ENCODE peak calls at places on chromosomes 16 and 17, in nine cellular contexts. One of them, this sample, is unnamed.

GRCh38 chr17:34386343-34386924 is 23.4 kb upstream of the CCL1 start:
- DNase-seq in T-helper 17 cell: no peak
- DNase-seq in astrocyte of the cerebellum: no peak
- DNase-seq in endodermal cell: peak; percentile 35
- DNase-seq in NCI-H1417 treated with DMSO at 0.1 percent for 48 hours: no peak
- DNase-seq in activated T-cell treated with anti-CD3 and anti-CD28 coated beads, Interleukin-2, amount 50 U/mL, for 72 hours: no peak
- DNase-seq in kidney epithelial cell: no peak
- DNase-seq in nephron progenitor cell: no peak
- DNase-seq in bronchial epithelial cell: no peak
- DNase-seq in this sample: no peak

GRCh38 chr17:78294776-78295175 is 63.3 kb downstream of the TMEM235 start:
- DNase-seq in T-helper 17 cell: no peak
- DNase-seq in astrocyte of the cerebellum: no peak
- DNase-seq in endodermal cell: no peak
- DNase-seq in NCI-H1417 treated with DMSO at 0.1 percent for 48 hours: no peak
- DNase-seq in activated T-cell treated with anti-CD3 and anti-CD28 coated beads, Interleukin-2, amount 50 U/mL, for 72 hours: no peak
- DNase-seq in kidney epithelial cell: no peak
- DNase-seq in nephron progenitor cell: no peak
- DNase-seq in bronchial epithelial cell: peak; percentile 90
- DNase-seq in this sample: no peak

GRCh38 chr17:18179221-18179620 is 4.4 kb upstream of the ALKBH5 start:
- DNase-seq in T-helper 17 cell: no peak
- DNase-seq in astrocyte of the cerebellum: no peak
- DNase-seq in endodermal cell: no peak
- DNase-seq in NCI-H1417 treated with DMSO at 0.1 percent for 48 hours: no peak
- DNase-seq in activated T-cell treated with anti-CD3 and anti-CD28 coated beads, Interleukin-2, amount 50 U/mL, for 72 hours: no peak
- DNase-seq in kidney epithelial cell: no peak
- DNase-seq in nephron progenitor cell: no peak
- DNase-seq in bronchial epithelial cell: no peak
- DNase-seq in this sample: no peak

GRCh38 chr16:87008664-87009063 is 308.5 kb downstream of the C16orf95 start:
- DNase-seq in T-helper 17 cell: no peak
- DNase-seq in astrocyte of the cerebellum: no peak
- DNase-seq in endodermal cell: no peak
- DNase-seq in NCI-H1417 treated with DMSO at 0.1 percent for 48 hours: no peak
- DNase-seq in activated T-cell treated with anti-CD3 and anti-CD28 coated beads, Interleukin-2, amount 50 U/mL, for 72 hours: no peak
- DNase-seq in kidney epithelial cell: no peak
- DNase-seq in nephron progenitor cell: no peak
- DNase-seq in bronchial epithelial cell: no peak
- DNase-seq in this sample: no peak

GRCh38 chr17:6427284-6427781 is 7.6 kb downstream of the AIPL1 start:
- DNase-seq in T-helper 17 cell: no peak
- DNase-seq in astrocyte of the cerebellum: peak; percentile 41
- DNase-seq in endodermal cell: no peak
- DNase-seq in NCI-H1417 treated with DMSO at 0.1 percent for 48 hours: no peak
- DNase-seq in activated T-cell treated with anti-CD3 and anti-CD28 coated beads, Interleukin-2, amount 50 U/mL, for 72 hours: peak; percentile 65
- DNase-seq in kidney epithelial cell: no peak
- DNase-seq in nephron progenitor cell: no peak
- DNase-seq in bronchial epithelial cell: no peak
- DNase-seq in this sample: no peak

GRCh38 chr16:4869147-4869790 is 22.0 kb downstream of the UBN1 start:
- DNase-seq in T-helper 17 cell: no peak
- DNase-seq in astrocyte of the cerebellum: no peak
- DNase-seq in endodermal cell: no peak
- DNase-seq in NCI-H1417 treated with DMSO at 0.1 percent for 48 hours: no peak
- DNase-seq in activated T-cell treated with anti-CD3 and anti-CD28 coated beads, Interleukin-2, amount 50 U/mL, for 72 hours: no peak
- DNase-seq in kidney epithelial cell: no peak
- DNase-seq in nephron progenitor cell: no peak
- DNase-seq in bronchial epithelial cell: peak; percentile 74
- DNase-seq in this sample: no peak

GRCh38 chr17:57624390-57624789 is 120.7 kb downstream of the CCDC182 start:
- DNase-seq in T-helper 17 cell: no peak
- DNase-seq in astrocyte of the cerebellum: no peak
- DNase-seq in endodermal cell: no peak
- DNase-seq in NCI-H1417 treated with DMSO at 0.1 percent for 48 hours: no peak
- DNase-seq in activated T-cell treated with anti-CD3 and anti-CD28 coated beads, Interleukin-2, amount 50 U/mL, for 72 hours: no peak
- DNase-seq in kidney epithelial cell: peak; percentile 61
- DNase-seq in nephron progenitor cell: no peak
- DNase-seq in bronchial epithelial cell: peak; percentile 7
- DNase-seq in this sample: no peak

GRCh38 chr16:49640606-49641005 is 215.3 kb downstream of the ZNF423 start:
- DNase-seq in T-helper 17 cell: no peak
- DNase-seq in astrocyte of the cerebellum: no peak
- DNase-seq in endodermal cell: no peak
- DNase-seq in NCI-H1417 treated with DMSO at 0.1 percent for 48 hours: no peak
- DNase-seq in activated T-cell treated with anti-CD3 and anti-CD28 coated beads, Interleukin-2, amount 50 U/mL, for 72 hours: no peak
- DNase-seq in kidney epithelial cell: no peak
- DNase-seq in nephron progenitor cell: no peak
- DNase-seq in bronchial epithelial cell: no peak
- DNase-seq in this sample: no peak

GRCh38 chr17:49456172-49456965 is 38.7 kb upstream of the NGFR start:
- DNase-seq in T-helper 17 cell: no peak
- DNase-seq in astrocyte of the cerebellum: peak; percentile 38
- DNase-seq in endodermal cell: no peak
- DNase-seq in NCI-H1417 treated with DMSO at 0.1 percent for 48 hours: no peak
- DNase-seq in activated T-cell treated with anti-CD3 and anti-CD28 coated beads, Interleukin-2, amount 50 U/mL, for 72 hours: no peak
- DNase-seq in kidney epithelial cell: peak; percentile 63
- DNase-seq in nephron progenitor cell: no peak
- DNase-seq in bronchial epithelial cell: peak; percentile 15
- DNase-seq in this sample: no peak

GRCh38 chr17:34840758-34841157 is 120.5 kb downstream of the CCT6B start:
- DNase-seq in T-helper 17 cell: no peak
- DNase-seq in astrocyte of the cerebellum: no peak
- DNase-seq in endodermal cell: no peak
- DNase-seq in NCI-H1417 treated with DMSO at 0.1 percent for 48 hours: no peak
- DNase-seq in activated T-cell treated with anti-CD3 and anti-CD28 coated beads, Interleukin-2, amount 50 U/mL, for 72 hours: no peak
- DNase-seq in kidney epithelial cell: no peak
- DNase-seq in nephron progenitor cell: no peak
- DNase-seq in bronchial epithelial cell: no peak
- DNase-seq in this sample: no peak

GRCh38 chr17:79923974-79924638 is 84.9 kb upstream of the CBX4 start:
- DNase-seq in T-helper 17 cell: no peak
- DNase-seq in astrocyte of the cerebellum: no peak
- DNase-seq in endodermal cell: peak; percentile 99
- DNase-seq in NCI-H1417 treated with DMSO at 0.1 percent for 48 hours: no peak
- DNase-seq in activated T-cell treated with anti-CD3 and anti-CD28 coated beads, Interleukin-2, amount 50 U/mL, for 72 hours: peak; percentile 66
- DNase-seq in kidney epithelial cell: no peak
- DNase-seq in nephron progenitor cell: peak; percentile 86
- DNase-seq in bronchial epithelial cell: no peak
- DNase-seq in this sample: no peak

GRCh38 chr16:84925092-84925772 is 86.1 kb downstream of the ZDHHC7 start:
- DNase-seq in T-helper 17 cell: peak; percentile 60
- DNase-seq in astrocyte of the cerebellum: no peak
- DNase-seq in endodermal cell: peak; percentile 90
- DNase-seq in NCI-H1417 treated with DMSO at 0.1 percent for 48 hours: no peak
- DNase-seq in activated T-cell treated with anti-CD3 and anti-CD28 coated beads, Interleukin-2, amount 50 U/mL, for 72 hours: peak; percentile 73
- DNase-seq in kidney epithelial cell: no peak
- DNase-seq in nephron progenitor cell: peak; percentile 54
- DNase-seq in bronchial epithelial cell: peak; percentile 12
- DNase-seq in this sample: no peak

GRCh38 chr17:59839646-59840328 is 53.0 kb downstream of the TUBD1 start:
- DNase-seq in T-helper 17 cell: no peak
- DNase-seq in astrocyte of the cerebellum: no peak
- DNase-seq in endodermal cell: peak; percentile 44
- DNase-seq in NCI-H1417 treated with DMSO at 0.1 percent for 48 hours: no peak
- DNase-seq in activated T-cell treated with anti-CD3 and anti-CD28 coated beads, Interleukin-2, amount 50 U/mL, for 72 hours: no peak
- DNase-seq in kidney epithelial cell: no peak
- DNase-seq in nephron progenitor cell: no peak
- DNase-seq in bronchial epithelial cell: no peak
- DNase-seq in this sample: no peak

GRCh38 chr17:69511244-69511643 is 96.7 kb downstream of the MAP2K6 start:
- DNase-seq in T-helper 17 cell: no peak
- DNase-seq in astrocyte of the cerebellum: no peak
- DNase-seq in endodermal cell: no peak
- DNase-seq in NCI-H1417 treated with DMSO at 0.1 percent for 48 hours: no peak
- DNase-seq in activated T-cell treated with anti-CD3 and anti-CD28 coated beads, Interleukin-2, amount 50 U/mL, for 72 hours: no peak
- DNase-seq in kidney epithelial cell: no peak
- DNase-seq in nephron progenitor cell: no peak
- DNase-seq in bronchial epithelial cell: no peak
- DNase-seq in this sample: no peak

GRCh38 chr16:29644973-29645698 is 17.9 kb upstream of the SPN start:
- DNase-seq in T-helper 17 cell: no peak
- DNase-seq in astrocyte of the cerebellum: no peak
- DNase-seq in endodermal cell: no peak
- DNase-seq in NCI-H1417 treated with DMSO at 0.1 percent for 48 hours: no peak
- DNase-seq in activated T-cell treated with anti-CD3 and anti-CD28 coated beads, Interleukin-2, amount 50 U/mL, for 72 hours: no peak
- DNase-seq in kidney epithelial cell: no peak
- DNase-seq in nephron progenitor cell: no peak
- DNase-seq in bronchial epithelial cell: no peak
- DNase-seq in this sample: no peak

GRCh38 chr17:11986939-11987329 is 10.3 kb downstream of the ZNF18 start:
- DNase-seq in T-helper 17 cell: no peak
- DNase-seq in astrocyte of the cerebellum: peak; percentile 45
- DNase-seq in endodermal cell: no peak
- DNase-seq in NCI-H1417 treated with DMSO at 0.1 percent for 48 hours: no peak
- DNase-seq in activated T-cell treated with anti-CD3 and anti-CD28 coated beads, Interleukin-2, amount 50 U/mL, for 72 hours: no peak
- DNase-seq in kidney epithelial cell: no peak
- DNase-seq in nephron progenitor cell: peak; percentile 8
- DNase-seq in bronchial epithelial cell: peak; percentile 66
- DNase-seq in this sample: no peak

GRCh38 chr17:73340093-73340596 is 28.3 kb upstream of the CDC42EP4 start:
- DNase-seq in T-helper 17 cell: no peak
- DNase-seq in astrocyte of the cerebellum: peak; percentile 79
- DNase-seq in endodermal cell: no peak
- DNase-seq in NCI-H1417 treated with DMSO at 0.1 percent for 48 hours: no peak
- DNase-seq in activated T-cell treated with anti-CD3 and anti-CD28 coated beads, Interleukin-2, amount 50 U/mL, for 72 hours: no peak
- DNase-seq in kidney epithelial cell: peak; percentile 75
- DNase-seq in nephron progenitor cell: no peak
- DNase-seq in bronchial epithelial cell: peak; percentile 99
- DNase-seq in this sample: no peak

GRCh38 chr16:48498761-48499600 is 111.0 kb downstream of the N4BP1 start:
- DNase-seq in T-helper 17 cell: no peak
- DNase-seq in astrocyte of the cerebellum: no peak
- DNase-seq in endodermal cell: no peak
- DNase-seq in NCI-H1417 treated with DMSO at 0.1 percent for 48 hours: no peak
- DNase-seq in activated T-cell treated with anti-CD3 and anti-CD28 coated beads, Interleukin-2, amount 50 U/mL, for 72 hours: no peak
- DNase-seq in kidney epithelial cell: no peak
- DNase-seq in nephron progenitor cell: peak; percentile 30
- DNase-seq in bronchial epithelial cell: peak; percentile 95
- DNase-seq in this sample: no peak

GRCh38 chr16:75584108-75584507 is 17.9 kb downstream of the GABARAPL2 start:
- DNase-seq in T-helper 17 cell: no peak
- DNase-seq in astrocyte of the cerebellum: no peak
- DNase-seq in endodermal cell: no peak
- DNase-seq in NCI-H1417 treated with DMSO at 0.1 percent for 48 hours: no peak
- DNase-seq in activated T-cell treated with anti-CD3 and anti-CD28 coated beads, Interleukin-2, amount 50 U/mL, for 72 hours: no peak
- DNase-seq in kidney epithelial cell: no peak
- DNase-seq in nephron progenitor cell: no peak
- DNase-seq in bronchial epithelial cell: no peak
- DNase-seq in this sample: no peak

GRCh38 chr16:874366-875181 is 74.0 kb upstream of the GNG13 start:
- DNase-seq in T-helper 17 cell: no peak
- DNase-seq in astrocyte of the cerebellum: no peak
- DNase-seq in endodermal cell: no peak
- DNase-seq in NCI-H1417 treated with DMSO at 0.1 percent for 48 hours: no peak
- DNase-seq in activated T-cell treated with anti-CD3 and anti-CD28 coated beads, Interleukin-2, amount 50 U/mL, for 72 hours: no peak
- DNase-seq in kidney epithelial cell: no peak
- DNase-seq in nephron progenitor cell: no peak
- DNase-seq in bronchial epithelial cell: no peak
- DNase-seq in this sample: no peak

GRCh38 chr17:17214646-17215436 is 8.7 kb upstream of the PLD6 start:
- DNase-seq in T-helper 17 cell: no peak
- DNase-seq in astrocyte of the cerebellum: no peak
- DNase-seq in endodermal cell: no peak
- DNase-seq in NCI-H1417 treated with DMSO at 0.1 percent for 48 hours: no peak
- DNase-seq in activated T-cell treated with anti-CD3 and anti-CD28 coated beads, Interleukin-2, amount 50 U/mL, for 72 hours: no peak
- DNase-seq in kidney epithelial cell: no peak
- DNase-seq in nephron progenitor cell: no peak
- DNase-seq in bronchial epithelial cell: no peak
- DNase-seq in this sample: no peak

GRCh38 chr16:68387301-68387700 is 61.0 kb downstream of the SMPD3 start:
- DNase-seq in T-helper 17 cell: no peak
- DNase-seq in astrocyte of the cerebellum: no peak
- DNase-seq in endodermal cell: peak; percentile 91
- DNase-seq in NCI-H1417 treated with DMSO at 0.1 percent for 48 hours: no peak
- DNase-seq in activated T-cell treated with anti-CD3 and anti-CD28 coated beads, Interleukin-2, amount 50 U/mL, for 72 hours: no peak
- DNase-seq in kidney epithelial cell: no peak
- DNase-seq in nephron progenitor cell: no peak
- DNase-seq in bronchial epithelial cell: no peak
- DNase-seq in this sample: no peak

GRCh38 chr17:58337600-58338453 is 9.2 kb upstream of the TSPOAP1 start:
- DNase-seq in T-helper 17 cell: peak; percentile 75
- DNase-seq in astrocyte of the cerebellum: peak; percentile 33
- DNase-seq in endodermal cell: peak; percentile 95
- DNase-seq in NCI-H1417 treated with DMSO at 0.1 percent for 48 hours: no peak
- DNase-seq in activated T-cell treated with anti-CD3 and anti-CD28 coated beads, Interleukin-2, amount 50 U/mL, for 72 hours: peak; percentile 96
- DNase-seq in kidney epithelial cell: peak; percentile 43
- DNase-seq in nephron progenitor cell: peak; percentile 68
- DNase-seq in bronchial epithelial cell: peak; percentile 17
- DNase-seq in this sample: no peak

GRCh38 chr17:62933986-62934385 is 32.0 kb upstream of the TANC2 start:
- DNase-seq in T-helper 17 cell: no peak
- DNase-seq in astrocyte of the cerebellum: no peak
- DNase-seq in endodermal cell: no peak
- DNase-seq in NCI-H1417 treated with DMSO at 0.1 percent for 48 hours: no peak
- DNase-seq in activated T-cell treated with anti-CD3 and anti-CD28 coated beads, Interleukin-2, amount 50 U/mL, for 72 hours: no peak
- DNase-seq in kidney epithelial cell: no peak
- DNase-seq in nephron progenitor cell: no peak
- DNase-seq in bronchial epithelial cell: no peak
- DNase-seq in this sample: no peak

GRCh38 chr17:81902023-81902652 is at the start of gene NPB:
- DNase-seq in T-helper 17 cell: no peak
- DNase-seq in astrocyte of the cerebellum: no peak
- DNase-seq in endodermal cell: peak; percentile 82
- DNase-seq in NCI-H1417 treated with DMSO at 0.1 percent for 48 hours: no peak
- DNase-seq in activated T-cell treated with anti-CD3 and anti-CD28 coated beads, Interleukin-2, amount 50 U/mL, for 72 hours: no peak
- DNase-seq in kidney epithelial cell: no peak
- DNase-seq in nephron progenitor cell: peak; percentile 65
- DNase-seq in bronchial epithelial cell: no peak
- DNase-seq in this sample: no peak

GRCh38 chr16:69112285-69113129 is 7.1 kb downstream of the HAS3 start:
- DNase-seq in T-helper 17 cell: no peak
- DNase-seq in astrocyte of the cerebellum: no peak
- DNase-seq in endodermal cell: peak; percentile 94
- DNase-seq in NCI-H1417 treated with DMSO at 0.1 percent for 48 hours: no peak
- DNase-seq in activated T-cell treated with anti-CD3 and anti-CD28 coated beads, Interleukin-2, amount 50 U/mL, for 72 hours: peak; percentile 73
- DNase-seq in kidney epithelial cell: no peak
- DNase-seq in nephron progenitor cell: peak; percentile 83
- DNase-seq in bronchial epithelial cell: no peak
- DNase-seq in this sample: no peak

GRCh38 chr17:74394977-74395376 is 27.7 kb downstream of the GPR142 start:
- DNase-seq in T-helper 17 cell: no peak
- DNase-seq in astrocyte of the cerebellum: no peak
- DNase-seq in endodermal cell: no peak
- DNase-seq in NCI-H1417 treated with DMSO at 0.1 percent for 48 hours: no peak
- DNase-seq in activated T-cell treated with anti-CD3 and anti-CD28 coated beads, Interleukin-2, amount 50 U/mL, for 72 hours: no peak
- DNase-seq in kidney epithelial cell: no peak
- DNase-seq in nephron progenitor cell: no peak
- DNase-seq in bronchial epithelial cell: no peak
- DNase-seq in this sample: no peak

GRCh38 chr17:32323784-32324590 is 18.0 kb downstream of the C17orf75 start:
- DNase-seq in T-helper 17 cell: no peak
- DNase-seq in astrocyte of the cerebellum: no peak
- DNase-seq in endodermal cell: peak; percentile 61
- DNase-seq in NCI-H1417 treated with DMSO at 0.1 percent for 48 hours: no peak
- DNase-seq in activated T-cell treated with anti-CD3 and anti-CD28 coated beads, Interleukin-2, amount 50 U/mL, for 72 hours: peak; percentile 38
- DNase-seq in kidney epithelial cell: no peak
- DNase-seq in nephron progenitor cell: no peak
- DNase-seq in bronchial epithelial cell: peak; percentile 26
- DNase-seq in this sample: no peak

GRCh38 chr17:78933959-78934568 is 8.9 kb upstream of the TIMP2 start:
- DNase-seq in T-helper 17 cell: no peak
- DNase-seq in astrocyte of the cerebellum: peak; percentile 99
- DNase-seq in endodermal cell: peak; percentile 83
- DNase-seq in NCI-H1417 treated with DMSO at 0.1 percent for 48 hours: no peak
- DNase-seq in activated T-cell treated with anti-CD3 and anti-CD28 coated beads, Interleukin-2, amount 50 U/mL, for 72 hours: no peak
- DNase-seq in kidney epithelial cell: peak; percentile 85
- DNase-seq in nephron progenitor cell: peak; percentile 82
- DNase-seq in bronchial epithelial cell: peak; percentile 86
- DNase-seq in this sample: peak; percentile 88

GRCh38 chr16:74607967-74608356 is 1.0 kb upstream of the GLG1 start:
- DNase-seq in T-helper 17 cell: no peak
- DNase-seq in astrocyte of the cerebellum: no peak
- DNase-seq in endodermal cell: peak; percentile 72
- DNase-seq in NCI-H1417 treated with DMSO at 0.1 percent for 48 hours: no peak
- DNase-seq in activated T-cell treated with anti-CD3 and anti-CD28 coated beads, Interleukin-2, amount 50 U/mL, for 72 hours: no peak
- DNase-seq in kidney epithelial cell: no peak
- DNase-seq in nephron progenitor cell: peak; percentile 19
- DNase-seq in bronchial epithelial cell: no peak
- DNase-seq in this sample: no peak

GRCh38 chr16:11497329-11497805 is 89.4 kb downstream of the LITAF start:
- DNase-seq in T-helper 17 cell: no peak
- DNase-seq in astrocyte of the cerebellum: no peak
- DNase-seq in endodermal cell: peak; percentile 83
- DNase-seq in NCI-H1417 treated with DMSO at 0.1 percent for 48 hours: peak; percentile 18
- DNase-seq in activated T-cell treated with anti-CD3 and anti-CD28 coated beads, Interleukin-2, amount 50 U/mL, for 72 hours: peak; percentile 31
- DNase-seq in kidney epithelial cell: peak; percentile 29
- DNase-seq in nephron progenitor cell: peak; percentile 57
- DNase-seq in bronchial epithelial cell: peak; percentile 94
- DNase-seq in this sample: no peak

This sample was measured in pulmonary artery endothelial cell.